ENCODE peak calls at places on chromosomes 16 and 17, in seven cellular contexts. W, G, I, Y, O, Z and T are unnamed samples.

GRCh38 chr17:41322264-41322902 is 6.9 kb upstream of the KRTAP17-1 start:
- DNase-seq in W (peak), G (peak), I (no peak), Y (no peak), O (no peak), Z (peak), T (peak)

GRCh38 chr16:70679653-70680494 is 6.0 kb downstream of the MTSS2 start:
- DNase-seq in W (no peak), G (no peak), I (no peak), Y (no peak), O (no peak), Z (no peak), T (no peak)

GRCh38 chr16:89431158-89431584 is 59.2 kb downstream of the ANKRD11 start:
- DNase-seq in W (no peak), G (no peak), I (no peak), Y (no peak), O (no peak), Z (peak), T (peak)

GRCh38 chr16:84228321-84228838 is 11.4 kb downstream of the KCNG4 start:
- DNase-seq in W (peak), G (peak), I (peak), Y (no peak), O (no peak), Z (no peak), T (peak)

GRCh38 chr16:70432800-70433455 is 6.0 kb downstream of the ST3GAL2 start:
- DNase-seq in W (no peak), G (no peak), I (peak), Y (no peak), O (no peak), Z (no peak), T (no peak)

GRCh38 chr17:7497636-7498035 is 13.5 kb downstream of the POLR2A start:
- DNase-seq in W (no peak), G (no peak), I (no peak), Y (no peak), O (no peak), Z (no peak), T (no peak)

GRCh38 chr17:41492771-41493170 is 3.1 kb upstream of the KRT36 start:
- DNase-seq in W (no peak), G (peak), I (peak), Y (no peak), O (no peak), Z (no peak), T (no peak)

GRCh38 chr17:76996741-76997694 is 128.8 kb downstream of the MGAT5B start:
- DNase-seq in W (no peak), G (no peak), I (no peak), Y (no peak), O (no peak), Z (no peak), T (no peak)

GRCh38 chr16:55207679-55208294 is 116.2 kb upstream of the IRX6 start:
- DNase-seq in W (no peak), G (no peak), I (peak), Y (no peak), O (no peak), Z (no peak), T (no peak)

GRCh38 chr17:17403899-17404576 is 72.8 kb upstream of the MED9 start:
- DNase-seq in W (no peak), G (no peak), I (peak), Y (peak), O (no peak), Z (no peak), T (no peak)

GRCh38 chr17:6496116-6496481 is 51.8 kb downstream of the PIMREG start:
- DNase-seq in W (no peak), G (no peak), I (no peak), Y (no peak), O (no peak), Z (no peak), T (no peak)

GRCh38 chr16:84884311-84885023 is 64.7 kb downstream of the CRISPLD2 start:
- DNase-seq in W (no peak), G (no peak), I (peak), Y (no peak), O (no peak), Z (peak), T (no peak)